ENCODE peak calls at places on chromosomes 2 and 18, in four cellular contexts. R is neural progenitor cell, Q is MG63, T is putamen. Y is an unnamed sample.

GRCh38 chr2:136005462-136006205 is 20.2 kb upstream of the DARS1 start:
- DNase-seq in R (no peak), Q (peak), T (no peak), Y (no peak)

GRCh38 chr18:41974661-41975286 is 19.7 kb downstream of the PIK3C3 start:
- DNase-seq in R (no peak), Q (no peak), T (no peak), Y (no peak)

GRCh38 chr2:111226797-111227700 is 106.3 kb downstream of the BCL2L11 start:
- DNase-seq in R (no peak), Q (no peak), T (no peak), Y (no peak)

GRCh38 chr2:109376115-109376514 is 237.7 kb downstream of the SEPTIN10 start:
- DNase-seq in R (no peak), Q (peak), T (no peak), Y (peak)

GRCh38 chr2:40372278-40372580 is 79.7 kb downstream of the SLC8A1 start:
- DNase-seq in R (no peak), Q (no peak), T (no peak), Y (no peak)

GRCh38 chr2:2565671-2566070 is 234.6 kb upstream of the MYT1L start:
- DNase-seq in R (no peak), Q (no peak), T (no peak), Y (no peak)

GRCh38 chr2:176491172-176491904 is 222.1 kb downstream of the MTX2 start:
- DNase-seq in R (no peak), Q (peak), T (no peak), Y (no peak)

GRCh38 chr2:20231632-20232031 is 6.7 kb upstream of the SDC1 start:
- DNase-seq in R (peak), Q (peak), T (no peak), Y (peak)

GRCh38 chr2:72788756-72789155 is 37.1 kb downstream of the EXOC6B start:
- DNase-seq in R (no peak), Q (peak), T (no peak), Y (no peak)

GRCh38 chr2:140355481-140356090 is 1575.4 kb upstream of the NXPH2 start:
- DNase-seq in R (no peak), Q (no peak), T (no peak), Y (no peak)

GRCh38 chr2:102155703-102156515 is 13.4 kb downstream of the IL1R1 start:
- DNase-seq in R (no peak), Q (no peak), T (no peak), Y (peak)

GRCh38 chr2:108182489-108182888 is 57.3 kb upstream of the SULT1C3 start:
- DNase-seq in R (peak), Q (peak), T (no peak), Y (peak)

GRCh38 chr2:240290432-240291336 is 144.8 kb upstream of the GPC1 start:
- DNase-seq in R (no peak), Q (no peak), T (no peak), Y (no peak)

GRCh38 chr2:118386636-118387302 is 298.5 kb downstream of the INSIG2 start:
- DNase-seq in R (no peak), Q (peak), T (no peak), Y (no peak)

GRCh38 chr2:133676392-133677130 is 108.3 kb upstream of the NCKAP5 start:
- DNase-seq in R (no peak), Q (no peak), T (no peak), Y (no peak)

GRCh38 chr2:159904127-159904564 is 106.1 kb upstream of the CD302 start:
- DNase-seq in R (no peak), Q (peak), T (no peak), Y (peak)

GRCh38 chr2:80086831-80087230 is 217.7 kb downstream of the LRRTM1 start:
- DNase-seq in R (peak), Q (peak), T (no peak), Y (no peak)

GRCh38 chr2:105790467-105791118 is 45.9 kb downstream of the NCK2 start:
- DNase-seq in R (no peak), Q (no peak), T (no peak), Y (peak)

GRCh38 chr2:30298302-30298701 is 67.0 kb downstream of the LBH start:
- DNase-seq in R (no peak), Q (no peak), T (no peak), Y (no peak)

GRCh38 chr2:39734451-39734850 is 44.6 kb downstream of the THUMPD2 start:
- DNase-seq in R (no peak), Q (no peak), T (no peak), Y (no peak)

GRCh38 chr18:28189400-28190239 is 12.7 kb upstream of the CDH2 start:
- DNase-seq in R (peak), Q (no peak), T (no peak), Y (no peak)

GRCh38 chr2:121162893-121163292 is 122.1 kb downstream of the TFCP2L1 start:
- DNase-seq in R (no peak), Q (no peak), T (no peak), Y (no peak)

GRCh38 chr2:204982303-204982702 is 437.0 kb downstream of the PARD3B start:
- DNase-seq in R (peak), Q (no peak), T (no peak), Y (no peak)

GRCh38 chr2:189466046-189466445 is 24.8 kb downstream of the WDR75 start:
- DNase-seq in R (no peak), Q (no peak), T (no peak), Y (no peak)

GRCh38 chr2:60987041-60987440 is 30.5 kb upstream of the PEX13 start:
- DNase-seq in R (no peak), Q (no peak), T (no peak), Y (no peak)

GRCh38 chr2:114022360-114023085 is 132.6 kb downstream of the ACTR3 start:
- DNase-seq in R (no peak), Q (peak), T (no peak), Y (no peak)

GRCh38 chr2:226185613-226186211 is 613.9 kb downstream of the IRS1 start:
- DNase-seq in R (peak), Q (peak), T (no peak), Y (no peak)

GRCh38 chr2:47771211-47771610 is 11.7 kb upstream of the MSH6 start:
- DNase-seq in R (no peak), Q (peak), T (peak), Y (no peak)

GRCh38 chr2:200702646-200703118 is 109.0 kb upstream of the BZW1 start:
- DNase-seq in R (no peak), Q (no peak), T (no peak), Y (no peak)

GRCh38 chr18:8828798-8829197 is 123.4 kb downstream of the MTCL1 start:
- DNase-seq in R (no peak), Q (no peak), T (no peak), Y (no peak)

GRCh38 chr18:24986611-24987270 is 365.2 kb downstream of the ZNF521 start:
- DNase-seq in R (peak), Q (no peak), T (no peak), Y (no peak)

GRCh38 chr2:132645943-132646804 is 23.8 kb downstream of the LYPD1 start:
- DNase-seq in R (peak), Q (no peak), T (no peak), Y (no peak)

GRCh38 chr18:23981369-23981768 is 33.2 kb upstream of the TTC39C start:
- DNase-seq in R (peak), Q (no peak), T (no peak), Y (no peak)

GRCh38 chr18:26119246-26119645 is 14.4 kb upstream of the PSMA8 start:
- DNase-seq in R (no peak), Q (no peak), T (no peak), Y (no peak)

GRCh38 chr2:217643814-217644301 is 358.9 kb downstream of the TNS1 start:
- DNase-seq in R (peak), Q (no peak), T (no peak), Y (no peak)

Y was measured in transverse colon.